ENCODE peak calls at places on chromosomes 2 and 18, in ten cellular contexts. W, X, C, Z, J, T, G, N, Y and D are unnamed samples.
A peak's percentile ranks its signal among the peaks of the same experiment; 100 is the strongest.

GRCh38 chr2:226618544-226618874 is 181.1 kb downstream of the IRS1 start:
- DNase-seq in W (no peak), X (no peak), C (no peak), Z (no peak), J (no peak), T (no peak), G (no peak), N (no peak), Y (no peak), D (no peak)

GRCh38 chr2:159684796-159685195 is 27.5 kb upstream of the MARCHF7 start:
- DNase-seq in W (no peak), X (peak; percentile 80), C (no peak), Z (no peak), J (no peak), T (peak; percentile 28), G (no peak), N (peak; percentile 75), Y (no peak), D (no peak)

GRCh38 chr2:23622966-23623665 is 238.1 kb downstream of the KLHL29 start:
- DNase-seq in W (no peak), X (no peak), C (no peak), Z (no peak), J (no peak), T (no peak), G (no peak), N (no peak), Y (no peak), D (no peak)

GRCh38 chr18:43277164-43277600 is at the start of gene SYT4:
- DNase-seq in W (peak; percentile 47), X (peak; percentile 72), C (peak; percentile 29), Z (peak; percentile 8), J (no peak), T (peak; percentile 96), G (no peak), N (peak; percentile 7), Y (no peak), D (peak; percentile 61)

GRCh38 chr2:233060500-233061006 is 411 bp downstream of the INPP5D start:
- DNase-seq in W (peak; percentile 25), X (no peak), C (no peak), Z (no peak), J (no peak), T (no peak), G (no peak), N (no peak), Y (no peak), D (no peak)

GRCh38 chr18:25329783-25330182 is 22.2 kb downstream of the ZNF521 start:
- DNase-seq in W (no peak), X (no peak), C (no peak), Z (no peak), J (no peak), T (peak; percentile 58), G (no peak), N (no peak), Y (no peak), D (no peak)

GRCh38 chr18:77069482-77069881 is 63.1 kb downstream of the MBP start:
- DNase-seq in W (no peak), X (no peak), C (no peak), Z (no peak), J (no peak), T (no peak), G (no peak), N (no peak), Y (no peak), D (no peak)

GRCh38 chr2:99217929-99218501 is 37.0 kb downstream of the MRPL30 start:
- DNase-seq in W (no peak), X (no peak), C (no peak), Z (no peak), J (no peak), T (no peak), G (no peak), N (peak; percentile 2), Y (no peak), D (no peak)

GRCh38 chr2:117774716-117775115 is 39.8 kb upstream of the DDX18 start:
- DNase-seq in W (no peak), X (no peak), C (no peak), Z (no peak), J (no peak), T (no peak), G (no peak), N (no peak), Y (no peak), D (no peak)

GRCh38 chr2:102065675-102066252 is 74.0 kb downstream of the IL1R2 start:
- DNase-seq in W (peak; percentile 57), X (peak; percentile 92), C (peak; percentile 74), Z (peak; percentile 88), J (no peak), T (peak; percentile 12), G (no peak), N (peak; percentile 82), Y (no peak), D (no peak)

GRCh38 chr18:46867471-46868170 is 49.7 kb downstream of the PIAS2 start:
- DNase-seq in W (no peak), X (no peak), C (no peak), Z (no peak), J (no peak), T (no peak), G (no peak), N (no peak), Y (no peak), D (no peak)

GRCh38 chr2:181780159-181781081 is 100.1 kb upstream of the NEUROD1 start:
- DNase-seq in W (no peak), X (peak; percentile 56), C (no peak), Z (no peak), J (no peak), T (peak; percentile 46), G (no peak), N (peak; percentile 54), Y (no peak), D (no peak)

DNA sequence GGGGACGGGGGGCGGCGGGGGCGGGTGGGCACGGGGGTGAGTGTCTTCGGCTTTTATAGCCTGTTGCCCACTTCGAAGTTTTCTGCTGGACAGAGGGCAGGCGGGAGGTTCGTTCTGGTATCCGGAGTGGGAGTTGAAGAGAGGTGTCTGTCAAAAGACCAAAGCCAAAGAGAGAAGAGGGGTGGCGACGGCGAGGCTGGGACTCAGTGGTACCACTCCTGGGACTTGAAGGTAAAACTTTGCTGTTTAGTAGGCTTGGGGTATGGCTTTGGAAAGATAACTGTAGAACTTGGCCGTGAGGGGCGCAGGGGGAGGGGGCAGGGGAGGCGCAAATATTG is 215.8 kb upstream of the DTNA start:
- DNase-seq in W (no peak), X (no peak), C (no peak), Z (peak; percentile 3), J (peak; percentile 47), T (peak; percentile 59), G (no peak), N (no peak), Y (no peak), D (no peak)
- H3K4me3 ChIP-seq in W (peak overlapping the region; percentile 54), X (no peak overlapping the region), C (no peak overlapping the region), Z (peak overlapping the region; percentile 37), J (peak overlapping the region; percentile 95), T (peak overlapping the region; percentile 48), G (peak overlapping the region; percentile 51), N (no peak overlapping the region), Y (no peak overlapping the region), D (peak overlapping the region; percentile 88)

GRCh38 chr2:31049264-31049663 is 89.0 kb downstream of the GALNT14 start:
- DNase-seq in W (no peak), X (no peak), C (no peak), Z (no peak), J (no peak), T (peak; percentile 4), G (peak; percentile 59), N (no peak), Y (no peak), D (no peak)

GRCh38 chr2:31052284-31052683 is 86.0 kb downstream of the GALNT14 start:
- DNase-seq in W (no peak), X (no peak), C (no peak), Z (no peak), J (no peak), T (no peak), G (no peak), N (no peak), Y (no peak), D (no peak)

GRCh38 chr2:31053929-31054328 is 84.3 kb downstream of the GALNT14 start:
- DNase-seq in W (no peak), X (no peak), C (no peak), Z (no peak), J (no peak), T (no peak), G (no peak), N (no peak), Y (no peak), D (no peak)

GRCh38 chr2:31051213-31052185 is 86.7 kb downstream of the GALNT14 start:
- DNase-seq in W (no peak), X (no peak), C (no peak), Z (no peak), J (no peak), T (no peak), G (no peak), N (no peak), Y (no peak), D (no peak)

GRCh38 chr2:31049913-31050588 is 88.2 kb downstream of the GALNT14 start:
- DNase-seq in W (no peak), X (no peak), C (no peak), Z (no peak), J (no peak), T (no peak), G (no peak), N (no peak), Y (no peak), D (no peak)
- H3K4me1 ChIP-seq in W (no peaks in the 10 kb centered on the region), X (no peaks in the 10 kb centered on the region), C (no peaks in the 10 kb centered on the region), Z (no peaks in the 10 kb centered on the region), J (no peaks in the 10 kb centered on the region), T (no peaks in the 10 kb centered on the region), G (no peaks in the 10 kb centered on the region), N (no peaks in the 10 kb centered on the region), Y (no peaks in the 10 kb centered on the region), D (no peaks in the 10 kb centered on the region)

GRCh38 chr18:79697178-79697577 is 17.6 kb downstream of the CTDP1 start:
- DNase-seq in W (no peak), X (no peak), C (no peak), Z (no peak), J (peak; percentile 39), T (no peak), G (no peak), N (no peak), Y (no peak), D (no peak)
- H3K36me3 ChIP-seq in W (peaks cover 63% of the 10 kb centered on the region), X (peaks cover 11% of the 10 kb centered on the region), C (peaks cover 32% of the 10 kb centered on the region), Z (peaks cover 44% of the 10 kb centered on the region), J (peaks cover 12% of the 10 kb centered on the region), T (peaks cover 8% of the 10 kb centered on the region), G (no peaks in the 10 kb centered on the region), N (peaks cover 41% of the 10 kb centered on the region), Y (peaks cover 64% of the 10 kb centered on the region), D (peaks cover 14% of the 10 kb centered on the region)

DNA sequence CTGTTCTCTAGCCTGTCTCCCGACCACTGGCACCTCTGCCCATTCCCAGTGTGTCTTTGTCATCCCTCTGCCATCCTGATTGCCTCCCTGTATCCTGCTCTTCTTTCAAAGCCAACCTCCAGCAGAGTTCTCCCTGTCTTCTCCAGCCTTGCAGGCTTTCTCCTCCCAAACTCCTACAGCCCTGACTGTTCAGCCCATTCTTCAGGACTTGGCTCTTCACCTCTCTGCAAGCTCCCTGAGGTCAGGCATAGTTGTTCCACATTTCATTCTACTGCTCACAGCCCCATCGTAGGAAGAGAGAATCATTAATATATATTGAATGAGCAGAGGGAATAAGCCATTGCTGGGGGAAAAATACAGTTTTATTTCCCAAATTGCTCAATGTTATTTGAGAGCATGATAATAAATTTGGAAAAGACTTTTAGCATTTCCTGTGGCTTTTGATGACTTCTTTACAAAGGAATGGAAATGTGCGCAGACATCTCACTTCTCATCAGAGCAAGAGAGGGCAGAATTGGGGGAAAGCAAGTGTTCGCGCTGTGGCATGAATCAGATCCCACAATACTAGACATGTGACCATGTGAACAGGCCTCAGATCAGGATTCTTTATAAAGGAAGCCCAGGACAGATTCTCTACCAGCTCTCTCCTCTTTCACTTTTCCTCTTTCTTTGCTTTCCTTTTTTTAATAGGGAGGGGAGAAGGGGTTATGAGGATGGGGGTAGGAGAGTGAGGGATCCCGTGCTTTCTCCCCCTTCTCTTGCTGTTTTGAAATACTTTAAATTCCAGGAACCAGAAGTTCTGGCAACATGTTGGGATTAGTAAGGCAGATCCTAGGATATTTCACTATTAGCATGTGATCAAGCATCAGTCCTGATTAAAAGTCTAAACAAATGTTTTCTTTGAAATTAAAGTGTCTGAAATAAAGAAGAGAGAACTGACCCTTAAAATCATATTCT is 37.5 kb downstream of the EPAS1 start:
- DNase-seq in W (no peak), X (peak; percentile 96), C (no peak), Z (no peak), J (no peak), T (no peak), G (no peak), N (peak; percentile 98), Y (no peak), D (no peak)
- H3K4me3 ChIP-seq in W (peak overlapping the region; percentile 10), X (peak overlapping the region; percentile 2), C (no peak overlapping the region), Z (no peak overlapping the region), J (no peak overlapping the region), T (no peak overlapping the region), G (peak overlapping the region; percentile 37), N (peak overlapping the region; percentile 33), Y (no peak overlapping the region), D (no peak overlapping the region)